ENCODE peak calls at places on chromosome 5, in eight cellular contexts. C is non-pigmented ciliary epithelial cell; F is amniotic stem cell; X is neuronal stem cell; K is HT1080; T is stimulated activated CD8-positive, alpha-beta memory T cell treated with anti-CD3 and anti-CD28 coated beads, Interleukin-7, amount 100 ng/mL, for 24 hours; Z is DMS79 treated with DMSO at 0.1 percent for 48 hours; M is nephron progenitor cell. B is an unnamed sample.

GRCh38 chr5:95907740-95908706 is 53.6 kb downstream of the ELL2 start:
- DNase-seq in M (no peak), T (no peak), X (no peak), Z (no peak), F (no peak), C (no peak), K (no peak), B (no peak)

GRCh38 chr5:171157775-171158174 is 151.3 kb upstream of the TLX3 start:
- DNase-seq in M (no peak), F (no peak), K (no peak), Z (no peak), X (no peak), C (no peak), T (no peak), B (no peak)

GRCh38 chr5:142322747-142323479 is 1.9 kb downstream of the SPRY4 start:
- DNase-seq in F (no peak), K (peak; percentile 57), M (no peak), T (no peak), Z (no peak), X (peak; percentile 14), C (no peak), B (peak; percentile 17)

GRCh38 chr5:140345919-140346347 is 470 bp downstream of the HBEGF start:
- DNase-seq in Z (no peak), F (peak; percentile 34), M (peak; percentile 66), T (no peak), C (no peak), X (no peak), K (peak; percentile 70), B (peak; percentile 59)

GRCh38 chr5:142314129-142314528 is 10.7 kb downstream of the SPRY4 start:
- DNase-seq in X (no peak), M (no peak), T (no peak), F (no peak), Z (no peak), K (no peak), C (no peak), B (no peak)

GRCh38 chr5:94777163-94777885 is 158.9 kb downstream of the SLF1 start:
- DNase-seq in K (no peak), T (no peak), F (no peak), C (no peak), X (no peak), Z (no peak), M (no peak), B (no peak)

GRCh38 chr5:96609369-96609768 is 52.8 kb upstream of the CAST start:
- DNase-seq in T (no peak), F (no peak), Z (no peak), K (no peak), X (no peak), M (no peak), C (no peak), B (no peak)

GRCh38 chr5:178218237-178218636 is 13.9 kb downstream of the HNRNPAB start:
- DNase-seq in K (no peak), Z (no peak), M (no peak), F (no peak), C (no peak), T (no peak), X (no peak), B (no peak)

GRCh38 chr5:38018011-38018410 is 178.2 kb upstream of the GDNF start:
- DNase-seq in X (no peak), F (no peak), K (no peak), Z (no peak), T (no peak), C (no peak), M (peak; percentile 19), B (no peak)

GRCh38 chr5:112908854-112909253 is 13.2 kb downstream of the REEP5 start:
- DNase-seq in X (no peak), K (no peak), M (no peak), C (no peak), T (no peak), F (no peak), Z (no peak), B (no peak)

GRCh38 chr5:138466058-138466899 is 1.0 kb downstream of the EGR1 start:
- DNase-seq in C (no peak), T (no peak), F (no peak), Z (peak; percentile 27), K (no peak), M (peak; percentile 41), X (no peak), B (no peak)